ENCODE peak calls at places on chromosome 17, in ten cellular contexts. One of them, this sample, is unnamed.
A peak's percentile ranks its signal among the peaks of the same experiment; 100 is the strongest.

GRCh38 chr17:76268991-76269981 is 4.1 kb downstream of the UBALD2 start:
- DNase-seq in PC-9: no peak
- DNase-seq in CD4-positive, alpha-beta T cell: no peak
- DNase-seq in left ventricle myocardium inferior: no peak
- DNase-seq in B cell: no peak
- DNase-seq in RWPE1: no peak
- DNase-seq in epithelial cell of esophagus: no peak
- DNase-seq in brain microvascular endothelial cell: no peak
- DNase-seq in thoracic aorta: no peak
- DNase-seq in cardiac fibroblast: no peak
- DNase-seq in this sample: peak; percentile 44

GRCh38 chr17:82172461-82173160 is 40.0 kb downstream of the CCDC57 start:
- DNase-seq in PC-9: no peak
- DNase-seq in RWPE1: no peak
- DNase-seq in CD4-positive, alpha-beta T cell: no peak
- DNase-seq in cardiac fibroblast: no peak
- DNase-seq in brain microvascular endothelial cell: no peak
- DNase-seq in epithelial cell of esophagus: no peak
- DNase-seq in thoracic aorta: no peak
- DNase-seq in B cell: no peak
- DNase-seq in left ventricle myocardium inferior: no peak
- DNase-seq in this sample: no peak

GRCh38 chr17:57257213-57257873 is 1.0 kb downstream of the MSI2 start:
- DNase-seq in cardiac fibroblast: peak; percentile 3
- DNase-seq in left ventricle myocardium inferior: no peak
- DNase-seq in RWPE1: no peak
- DNase-seq in thoracic aorta: no peak
- DNase-seq in epithelial cell of esophagus: no peak
- DNase-seq in brain microvascular endothelial cell: no peak
- DNase-seq in PC-9: no peak
- DNase-seq in B cell: peak; percentile 35
- DNase-seq in CD4-positive, alpha-beta T cell: no peak
- DNase-seq in this sample: no peak

GRCh38 chr17:37659887-37660286 is 16.6 kb upstream of the DDX52 start:
- DNase-seq in cardiac fibroblast: no peak
- DNase-seq in B cell: no peak
- DNase-seq in left ventricle myocardium inferior: no peak
- DNase-seq in thoracic aorta: no peak
- DNase-seq in brain microvascular endothelial cell: no peak
- DNase-seq in CD4-positive, alpha-beta T cell: no peak
- DNase-seq in RWPE1: no peak
- DNase-seq in epithelial cell of esophagus: no peak
- DNase-seq in PC-9: no peak
- DNase-seq in this sample: no peak

GRCh38 chr17:50344712-50345380 is 1.1 kb upstream of the XYLT2 start:
- DNase-seq in brain microvascular endothelial cell: no peak
- DNase-seq in cardiac fibroblast: no peak
- DNase-seq in thoracic aorta: no peak
- DNase-seq in CD4-positive, alpha-beta T cell: no peak
- DNase-seq in B cell: no peak
- DNase-seq in PC-9: no peak
- DNase-seq in RWPE1: no peak
- DNase-seq in epithelial cell of esophagus: no peak
- DNase-seq in left ventricle myocardium inferior: no peak
- DNase-seq in this sample: no peak

GRCh38 chr17:29771561-29771960 is 148.8 kb upstream of the CORO6 start:
- DNase-seq in PC-9: no peak
- DNase-seq in RWPE1: no peak
- DNase-seq in thoracic aorta: no peak
- DNase-seq in left ventricle myocardium inferior: no peak
- DNase-seq in brain microvascular endothelial cell: no peak
- DNase-seq in epithelial cell of esophagus: no peak
- DNase-seq in CD4-positive, alpha-beta T cell: no peak
- DNase-seq in B cell: no peak
- DNase-seq in cardiac fibroblast: no peak
- DNase-seq in this sample: no peak

GRCh38 chr17:7355053-7355452 is at the start of gene TMEM95:
- DNase-seq in CD4-positive, alpha-beta T cell: no peak
- DNase-seq in brain microvascular endothelial cell: no peak
- DNase-seq in thoracic aorta: no peak
- DNase-seq in PC-9: peak; percentile 25
- DNase-seq in B cell: no peak
- DNase-seq in cardiac fibroblast: no peak
- DNase-seq in left ventricle myocardium inferior: peak; percentile 53
- DNase-seq in RWPE1: no peak
- DNase-seq in epithelial cell of esophagus: peak; percentile 40
- DNase-seq in this sample: no peak

GRCh38 chr17:17086585-17086984 is 44.3 kb downstream of the MPRIP start:
- DNase-seq in brain microvascular endothelial cell: no peak
- DNase-seq in cardiac fibroblast: no peak
- DNase-seq in thoracic aorta: no peak
- DNase-seq in B cell: no peak
- DNase-seq in left ventricle myocardium inferior: no peak
- DNase-seq in CD4-positive, alpha-beta T cell: no peak
- DNase-seq in epithelial cell of esophagus: no peak
- DNase-seq in PC-9: no peak
- DNase-seq in RWPE1: no peak
- DNase-seq in this sample: no peak

GRCh38 chr17:13777003-13777402 is 175.3 kb upstream of the HS3ST3A1 start:
- DNase-seq in B cell: no peak
- DNase-seq in PC-9: no peak
- DNase-seq in brain microvascular endothelial cell: no peak
- DNase-seq in RWPE1: no peak
- DNase-seq in thoracic aorta: no peak
- DNase-seq in epithelial cell of esophagus: no peak
- DNase-seq in left ventricle myocardium inferior: no peak
- DNase-seq in CD4-positive, alpha-beta T cell: no peak
- DNase-seq in cardiac fibroblast: no peak
- DNase-seq in this sample: no peak

GRCh38 chr17:77229786-77230435 is 89.1 kb downstream of the SEC14L1 start:
- DNase-seq in thoracic aorta: no peak
- DNase-seq in cardiac fibroblast: no peak
- DNase-seq in CD4-positive, alpha-beta T cell: no peak
- DNase-seq in B cell: no peak
- DNase-seq in epithelial cell of esophagus: no peak
- DNase-seq in brain microvascular endothelial cell: no peak
- DNase-seq in PC-9: no peak
- DNase-seq in RWPE1: no peak
- DNase-seq in left ventricle myocardium inferior: no peak
- DNase-seq in this sample: no peak

GRCh38 chr17:45222273-45222993 is 748 bp downstream of the FMNL1 start:
- DNase-seq in thoracic aorta: no peak
- DNase-seq in RWPE1: no peak
- DNase-seq in B cell: peak; percentile 72
- DNase-seq in epithelial cell of esophagus: no peak
- DNase-seq in brain microvascular endothelial cell: no peak
- DNase-seq in left ventricle myocardium inferior: no peak
- DNase-seq in PC-9: no peak
- DNase-seq in cardiac fibroblast: no peak
- DNase-seq in CD4-positive, alpha-beta T cell: peak; percentile 65
- DNase-seq in this sample: peak; percentile 24

GRCh38 chr17:66255527-66255971 is 26.3 kb upstream of the APOH start:
- DNase-seq in epithelial cell of esophagus: no peak
- DNase-seq in cardiac fibroblast: no peak
- DNase-seq in PC-9: no peak
- DNase-seq in RWPE1: no peak
- DNase-seq in left ventricle myocardium inferior: no peak
- DNase-seq in B cell: no peak
- DNase-seq in brain microvascular endothelial cell: no peak
- DNase-seq in thoracic aorta: no peak
- DNase-seq in CD4-positive, alpha-beta T cell: no peak
- DNase-seq in this sample: no peak

GRCh38 chr17:82242977-82243647 is 14.3 kb downstream of the SLC16A3 start:
- DNase-seq in left ventricle myocardium inferior: peak; percentile 83
- DNase-seq in CD4-positive, alpha-beta T cell: no peak
- DNase-seq in RWPE1: peak; percentile 65
- DNase-seq in B cell: peak; percentile 20
- DNase-seq in epithelial cell of esophagus: peak; percentile 79
- DNase-seq in thoracic aorta: no peak
- DNase-seq in PC-9: no peak
- DNase-seq in cardiac fibroblast: peak; percentile 91
- DNase-seq in brain microvascular endothelial cell: peak; percentile 53
- DNase-seq in this sample: no peak

GRCh38 chr17:78335176-78335575 is 24.7 kb downstream of the SOCS3 start:
- DNase-seq in brain microvascular endothelial cell: no peak
- DNase-seq in CD4-positive, alpha-beta T cell: no peak
- DNase-seq in cardiac fibroblast: no peak
- DNase-seq in PC-9: no peak
- DNase-seq in RWPE1: no peak
- DNase-seq in thoracic aorta: no peak
- DNase-seq in epithelial cell of esophagus: no peak
- DNase-seq in B cell: no peak
- DNase-seq in left ventricle myocardium inferior: no peak
- DNase-seq in this sample: no peak

GRCh38 chr17:78628547-78629435 is 51.6 kb upstream of the DNAH17 start:
- DNase-seq in PC-9: no peak
- DNase-seq in epithelial cell of esophagus: no peak
- DNase-seq in left ventricle myocardium inferior: no peak
- DNase-seq in brain microvascular endothelial cell: no peak
- DNase-seq in B cell: no peak
- DNase-seq in CD4-positive, alpha-beta T cell: no peak
- DNase-seq in cardiac fibroblast: no peak
- DNase-seq in thoracic aorta: no peak
- DNase-seq in RWPE1: no peak
- DNase-seq in this sample: no peak

GRCh38 chr17:62720126-62720850 is 87.8 kb downstream of the MARCHF10 start:
- DNase-seq in brain microvascular endothelial cell: no peak
- DNase-seq in B cell: no peak
- DNase-seq in CD4-positive, alpha-beta T cell: no peak
- DNase-seq in cardiac fibroblast: no peak
- DNase-seq in RWPE1: no peak
- DNase-seq in left ventricle myocardium inferior: no peak
- DNase-seq in epithelial cell of esophagus: peak; percentile 49
- DNase-seq in PC-9: peak; percentile 42
- DNase-seq in thoracic aorta: no peak
- DNase-seq in this sample: no peak
- TF ChIP-seq CTCF in brain microvascular endothelial cell: peak; percentile 60
- TF ChIP-seq CTCF in B cell: no peak
- TF ChIP-seq CTCF in CD4-positive, alpha-beta T cell: no peak
- TF ChIP-seq CTCF in cardiac fibroblast: peak; percentile 41
- TF ChIP-seq CTCF in RWPE1: no peak
- TF ChIP-seq CTCF in left ventricle myocardium inferior: peak; percentile 50
- TF ChIP-seq CTCF in epithelial cell of esophagus: peak; percentile 45
- TF ChIP-seq CTCF in PC-9: peak; percentile 59
- TF ChIP-seq CTCF in thoracic aorta: peak; percentile 9
- TF ChIP-seq CTCF in this sample: peak; percentile 36

DNA sequence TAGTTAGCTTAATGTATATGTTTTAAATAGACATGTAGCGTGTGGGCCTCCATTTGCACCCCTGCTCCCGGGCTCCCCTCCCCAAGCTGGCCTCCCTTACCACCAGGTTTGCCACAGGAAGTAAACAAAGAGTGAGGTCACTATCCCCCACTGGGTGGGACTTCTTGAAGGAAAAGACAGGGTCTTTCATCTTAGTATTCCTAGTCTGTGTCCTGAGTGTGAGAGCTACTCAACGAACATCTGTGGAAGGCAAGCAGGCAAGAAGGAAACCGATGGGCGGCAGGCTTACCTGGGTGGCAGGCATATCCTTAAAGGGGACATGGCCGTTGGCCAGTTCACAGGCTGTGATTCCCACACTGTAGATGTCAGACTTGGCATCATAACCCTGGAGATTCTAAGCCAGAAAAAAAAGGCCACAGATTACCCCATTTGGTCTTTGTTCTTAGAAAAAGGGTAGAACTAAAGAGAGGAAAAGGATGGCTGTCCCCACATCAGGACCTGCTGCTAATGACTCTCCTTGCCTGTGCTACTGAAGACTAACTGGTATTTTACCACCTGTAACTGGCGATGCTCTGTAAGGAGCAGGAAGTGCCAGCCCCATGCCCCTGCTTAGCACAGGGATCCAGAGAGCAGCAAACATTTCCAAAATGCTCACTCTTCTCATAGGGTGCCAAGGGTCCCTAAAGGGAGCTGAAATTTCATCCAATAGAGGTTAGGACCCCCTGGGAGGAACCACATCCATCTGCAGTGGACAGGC is 6.6 kb upstream of the LIMD2 start:
- DNase-seq in thoracic aorta: no peak
- DNase-seq in PC-9: no peak
- DNase-seq in cardiac fibroblast: no peak
- DNase-seq in brain microvascular endothelial cell: no peak
- DNase-seq in B cell: no peak
- DNase-seq in epithelial cell of esophagus: no peak
- DNase-seq in CD4-positive, alpha-beta T cell: no peak
- DNase-seq in RWPE1: no peak
- DNase-seq in left ventricle myocardium inferior: no peak
- DNase-seq in this sample: no peak
- TF ChIP-seq CTCF in thoracic aorta: no peak
- TF ChIP-seq CTCF in PC-9: no peak
- TF ChIP-seq CTCF in cardiac fibroblast: no peak
- TF ChIP-seq CTCF in brain microvascular endothelial cell: no peak
- TF ChIP-seq CTCF in B cell: no peak
- TF ChIP-seq CTCF in epithelial cell of esophagus: no peak
- TF ChIP-seq CTCF in CD4-positive, alpha-beta T cell: no peak
- TF ChIP-seq CTCF in RWPE1: no peak
- TF ChIP-seq CTCF in left ventricle myocardium inferior: no peak
- TF ChIP-seq CTCF in this sample: no peak

GRCh38 chr17:28318759-28319660 is at the start of gene TMEM97:
- DNase-seq in left ventricle myocardium inferior: peak; percentile 96
- DNase-seq in PC-9: peak; percentile 93
- DNase-seq in thoracic aorta: peak; percentile 85
- DNase-seq in CD4-positive, alpha-beta T cell: peak; percentile 88
- DNase-seq in brain microvascular endothelial cell: peak; percentile 98
- DNase-seq in cardiac fibroblast: peak; percentile 96
- DNase-seq in RWPE1: peak; percentile 95
- DNase-seq in epithelial cell of esophagus: peak; percentile 98
- DNase-seq in B cell: peak; percentile 94
- DNase-seq in this sample: peak; percentile 98
- TF ChIP-seq CTCF in left ventricle myocardium inferior: peak; percentile 25
- TF ChIP-seq CTCF in PC-9: peak; percentile 34
- TF ChIP-seq CTCF in thoracic aorta: peak; percentile 8
- TF ChIP-seq CTCF in CD4-positive, alpha-beta T cell: no peak
- TF ChIP-seq CTCF in brain microvascular endothelial cell: peak; percentile 30
- TF ChIP-seq CTCF in cardiac fibroblast: peak; percentile 3
- TF ChIP-seq CTCF in RWPE1: no peak
- TF ChIP-seq CTCF in epithelial cell of esophagus: peak; percentile 1
- TF ChIP-seq CTCF in B cell: no peak
- TF ChIP-seq CTCF in this sample: no peak

DNA sequence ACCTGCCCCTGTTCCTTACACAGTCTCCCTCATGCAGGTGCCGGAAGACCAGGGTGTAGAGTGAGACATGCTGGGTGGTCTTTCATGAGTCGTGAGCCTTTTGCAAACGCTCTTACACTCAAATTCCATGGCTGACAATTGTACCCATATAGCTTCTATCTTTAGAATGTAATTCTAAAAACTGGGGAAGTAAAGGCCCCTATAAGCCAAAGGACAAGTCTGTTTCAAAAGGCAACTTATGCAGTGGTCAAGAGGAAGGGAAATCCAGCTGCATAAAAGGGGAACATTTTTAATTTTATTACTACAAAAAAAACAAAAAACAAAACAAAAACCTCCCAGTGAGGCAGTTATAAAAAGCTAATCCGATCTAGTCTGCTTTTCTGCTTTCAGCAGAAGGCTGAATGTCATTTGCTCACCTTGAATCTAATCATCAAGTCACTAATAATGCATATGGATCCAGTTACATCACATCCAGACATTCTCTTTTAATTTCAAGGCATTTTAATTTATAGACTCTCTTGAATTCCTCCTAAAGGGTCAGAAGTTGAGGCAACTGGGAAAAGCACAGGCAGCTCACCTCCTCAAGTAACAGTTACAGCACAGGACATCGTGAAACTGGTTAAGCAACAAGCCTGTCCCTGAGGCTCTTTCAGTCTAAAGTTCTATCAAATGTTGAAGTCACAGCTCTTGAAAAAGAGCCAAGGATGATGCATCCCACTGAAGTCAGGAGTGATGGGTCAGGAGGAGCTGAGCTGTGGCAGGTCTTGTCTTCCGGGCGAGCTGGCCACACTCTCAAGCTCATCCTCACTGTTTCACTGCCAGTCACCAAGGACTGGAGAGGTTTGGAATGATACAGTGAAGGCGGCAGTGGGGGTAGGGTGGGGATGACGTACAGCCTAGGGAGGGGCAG is 99.7 kb downstream of the VPS53 start:
- DNase-seq in left ventricle myocardium inferior: no peak
- DNase-seq in CD4-positive, alpha-beta T cell: no peak
- DNase-seq in brain microvascular endothelial cell: peak; percentile 41
- DNase-seq in epithelial cell of esophagus: peak; percentile 95
- DNase-seq in RWPE1: peak; percentile 23
- DNase-seq in B cell: no peak
- DNase-seq in thoracic aorta: no peak
- DNase-seq in cardiac fibroblast: peak; percentile 65
- DNase-seq in PC-9: no peak
- DNase-seq in this sample: no peak
- TF ChIP-seq CTCF in left ventricle myocardium inferior: no peak
- TF ChIP-seq CTCF in CD4-positive, alpha-beta T cell: no peak
- TF ChIP-seq CTCF in brain microvascular endothelial cell: no peak
- TF ChIP-seq CTCF in epithelial cell of esophagus: no peak
- TF ChIP-seq CTCF in RWPE1: no peak
- TF ChIP-seq CTCF in B cell: no peak
- TF ChIP-seq CTCF in thoracic aorta: no peak
- TF ChIP-seq CTCF in cardiac fibroblast: no peak
- TF ChIP-seq CTCF in PC-9: no peak
- TF ChIP-seq CTCF in this sample: no peak